ENCODE peak calls at places on chromosome X, in four cellular contexts. F is K562, T is GM12878, N is HepG2. E is an unnamed sample.

GRCh38 chrX:10176121-10177003 is 19.6 kb downstream of the CLCN4 start:
- DNase-seq in F (no peak), T (no peak), N (no peak), E (no peak)

GRCh38 chrX:135977611-135978010 is 3.8 kb upstream of the MMGT1 start:
- DNase-seq in F (no peak), T (no peak), N (no peak), E (no peak)

GRCh38 chrX:15269618-15270521 is at the start of gene ASB9:
- DNase-seq in F (no peak), T (no peak), N (peak), E (peak)

GRCh38 chrX:96372313-96373046 is 312.2 kb upstream of the DIAPH2 start:
- DNase-seq in F (no peak), T (no peak), N (peak), E (peak)

GRCh38 chrX:107440187-107440586 is 9.3 kb upstream of the FRMPD3 start:
- DNase-seq in F (no peak), T (no peak), N (no peak), E (no peak)

GRCh38 chrX:146054311-146054710 is 236.7 kb downstream of the SLITRK2 start:
- DNase-seq in F (no peak), T (no peak), N (no peak), E (no peak)

GRCh38 chrX:154516655-154517100 is 646 bp upstream of the FAM3A start:
- DNase-seq in F (no peak), T (no peak), N (no peak), E (no peak)

GRCh38 chrX:83160096-83160495 is 348.0 kb upstream of the POU3F4 start:
- DNase-seq in F (no peak), T (no peak), N (no peak), E (no peak)

GRCh38 chrX:153926594-153926862 is 464 bp upstream of the ARHGAP4 start:
- DNase-seq in F (no peak), T (no peak), N (no peak), E (no peak)

GRCh38 chrX:129613596-129613995 is 41.2 kb downstream of the APLN start:
- DNase-seq in F (no peak), T (no peak), N (no peak), E (no peak)

GRCh38 chrX:24117288-24117687 is 32.2 kb upstream of the ZFX start:
- DNase-seq in F (no peak), T (no peak), N (no peak), E (no peak)

GRCh38 chrX:31036895-31037294 is 34.9 kb downstream of the FTHL17 start:
- DNase-seq in F (peak), T (no peak), N (peak), E (peak)

GRCh38 chrX:103919336-103919682 is 43.1 kb upstream of the TMSB15B start:
- DNase-seq in F (no peak), T (no peak), N (no peak), E (no peak)

GRCh38 chrX:2370436-2370835 is 130.3 kb downstream of the DHRSX start:
- DNase-seq in F (no peak), T (no peak), N (no peak), E (no peak)
- TF ChIP-seq REST in F (no peak), T (no peak), N (no peak), E (no peak)

GRCh38 chrX:71543316-71543715 is 10.4 kb downstream of the OGT start:
- DNase-seq in F (no peak), T (no peak), N (no peak), E (no peak)
- TF ChIP-seq RAD21 in F (no peak), T (no peak), N (no peak), E (no peak)

DNA sequence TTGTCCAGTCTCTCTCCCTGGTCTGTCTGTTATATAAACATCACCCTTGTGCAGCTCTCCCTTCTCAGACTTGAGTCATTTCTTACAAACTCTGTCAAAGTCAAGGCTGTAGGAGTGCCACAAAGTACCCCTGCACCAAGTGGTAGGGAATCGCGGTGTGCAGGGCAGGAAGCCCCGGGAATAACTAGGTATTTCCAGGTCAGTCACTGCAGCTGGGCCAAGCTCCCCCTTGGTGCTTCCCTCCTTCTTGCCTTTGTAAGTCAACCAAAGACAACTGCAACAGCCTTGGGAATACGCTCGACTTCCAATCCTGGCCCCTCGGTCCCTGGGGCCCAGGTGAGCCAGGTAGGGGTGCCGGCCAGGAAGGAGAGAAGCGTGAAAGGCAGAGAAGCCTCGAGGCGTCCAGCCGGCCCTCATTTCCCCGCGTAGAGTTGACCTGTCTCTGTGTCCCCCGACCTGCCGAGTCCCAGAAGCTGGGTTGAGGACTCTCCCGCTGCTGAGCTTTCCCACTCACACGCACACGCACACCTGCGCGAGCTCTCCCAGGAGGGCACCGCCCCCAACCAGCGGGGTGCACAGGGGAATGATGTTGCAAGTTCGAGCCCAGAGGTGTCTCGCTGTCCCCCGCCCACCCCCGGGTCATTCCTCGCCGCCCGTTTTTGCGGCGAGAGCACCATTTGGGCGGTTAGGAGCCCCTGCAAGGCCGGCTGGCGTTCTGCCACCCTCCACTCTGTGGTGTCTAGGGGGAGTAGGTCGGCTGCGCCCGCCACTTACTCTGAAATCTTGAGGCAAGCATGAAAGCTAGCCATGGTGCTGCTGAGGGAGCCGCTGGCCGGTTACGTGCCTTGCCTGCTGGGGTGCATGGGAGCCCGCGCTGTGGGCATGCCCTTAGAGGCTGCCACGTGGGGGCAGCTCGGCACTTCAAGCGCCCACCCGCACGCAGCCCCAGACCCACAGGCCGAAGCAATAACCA is 22.8 kb upstream of the KIAA1210 start:
- DNase-seq in F (no peak), T (no peak), N (no peak), E (no peak)
- TF ChIP-seq ZNF274 in F (no peak), T (no peak), N (no peak), E (no peak)

DNA sequence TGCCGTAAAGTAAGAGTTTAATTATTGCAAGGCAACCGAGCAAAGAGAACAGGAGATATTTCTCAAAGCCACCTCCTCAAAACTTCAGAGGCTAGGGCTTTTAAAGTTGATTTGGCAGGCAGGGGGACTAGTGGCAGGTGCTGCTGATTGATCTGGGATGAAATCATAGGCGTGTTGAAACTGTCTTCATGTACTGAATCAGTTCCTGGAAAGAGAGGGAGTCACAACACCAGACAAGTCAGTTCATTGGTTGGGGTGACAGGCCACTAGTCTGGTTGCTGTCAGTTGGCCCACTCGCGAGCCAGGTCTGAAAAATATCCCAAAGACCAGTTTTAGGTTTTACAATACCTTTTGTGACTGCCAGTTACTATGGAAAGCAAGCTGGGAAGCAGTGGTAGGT is 10.8 kb upstream of the VCX3A start:
- DNase-seq in F (no peak), T (no peak), N (no peak), E (no peak)
- TF ChIP-seq REST in F (no peak), T (no peak), N (no peak), E (no peak)

DNA sequence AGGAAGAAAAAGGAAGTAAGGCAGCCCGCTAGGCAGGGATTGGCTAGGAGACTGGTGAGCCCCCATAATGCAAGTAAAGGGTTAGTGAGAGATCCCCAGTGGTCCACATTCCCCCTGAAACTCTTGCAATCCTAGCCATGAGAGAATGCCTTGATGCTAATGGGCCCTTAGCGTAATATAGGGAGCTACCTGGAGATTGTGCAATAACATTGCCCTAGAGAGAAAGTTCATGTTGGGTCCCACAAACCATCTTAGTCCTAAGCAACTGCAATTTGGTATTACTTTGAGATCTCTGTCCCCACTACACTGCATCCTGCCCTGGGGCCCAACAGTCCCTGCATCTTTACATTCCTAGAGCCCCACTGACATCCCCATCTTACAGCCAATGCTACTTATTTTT is 188.5 kb downstream of the KLHL4 start:
- DNase-seq in F (no peak), T (no peak), N (no peak), E (no peak)
- TF ChIP-seq RAD21 in F (no peak), T (no peak), N (no peak), E (no peak)

GRCh38 chrX:17919896-17920446 is 58.9 kb upstream of the RAI2 start:
- DNase-seq in F (peak), T (no peak), N (no peak), E (no peak)
- TF ChIP-seq ZNF274 in F (no peak), T (no peak), N (no peak), E (no peak)

GRCh38 chrX:40462797-40463196 is 118.0 kb upstream of the ATP6AP2 start:
- DNase-seq in F (no peak), T (no peak), N (no peak), E (no peak)
- TF ChIP-seq REST in F (no peak), T (no peak), N (no peak), E (no peak)

DNA sequence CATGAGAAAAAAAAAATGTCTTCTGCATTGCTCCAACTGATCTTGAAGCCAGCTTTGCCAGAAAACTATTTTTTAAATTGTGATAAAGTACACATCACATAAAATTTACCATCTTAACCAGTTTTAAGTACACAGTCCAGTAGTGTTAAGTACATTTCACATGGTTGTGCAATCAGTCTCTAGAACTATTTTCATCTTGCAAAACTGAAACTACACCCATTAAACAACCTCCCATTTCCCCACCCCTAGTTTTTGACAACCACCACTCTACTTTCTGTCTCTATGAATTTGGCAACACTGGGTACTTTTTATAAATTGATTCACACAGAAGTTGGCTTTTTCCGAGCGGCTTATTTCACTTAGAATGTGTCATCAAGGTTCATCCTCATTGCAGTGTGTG is 31.0 kb downstream of the TRPC5 start:
- DNase-seq in F (no peak), T (no peak), N (no peak), E (no peak)
- TF ChIP-seq RAD21 in F (no peak), T (no peak), N (no peak), E (no peak)